ENCODE peak calls at places on chromosomes 11 and 22, in six cellular contexts. I is WTC11; D is epithelial cell of esophagus; Y is tibial nerve; Q is activated CD4-positive, alpha-beta T cell treated with anti-CD3 and anti-CD28 coated beads, Interleukin-2, amount 50 U/mL, for 24 hours; M is omental fat pad. R is an unnamed sample.

GRCh38 chr22:50192825-50193204 is 7.1 kb downstream of the TRABD start:
- DNase-seq in I (no peak), D (no peak), Y (no peak), Q (no peak), M (no peak), R (no peak)

GRCh38 chr22:30892286-30892685 is 76.3 kb downstream of the MORC2 start:
- DNase-seq in I (no peak), D (no peak), Y (no peak), Q (no peak), M (no peak), R (no peak)

GRCh38 chr11:62015615-62016014 is 48.2 kb upstream of the FTH1 start:
- DNase-seq in I (no peak), D (no peak), Y (no peak), Q (no peak), M (no peak), R (peak)

GRCh38 chr22:36221799-36222751 is 17.3 kb downstream of the APOL2 start:
- DNase-seq in I (peak), D (peak), Y (no peak), Q (peak), M (no peak), R (peak)

GRCh38 chr11:105612766-105613165 is 2.9 kb downstream of the GRIA4 start:
- DNase-seq in I (no peak), D (no peak), Y (no peak), Q (no peak), M (no peak), R (no peak)

GRCh38 chr11:61960532-61960931 is 6.9 kb downstream of the FTH1 start:
- DNase-seq in I (no peak), D (no peak), Y (no peak), Q (no peak), M (no peak), R (no peak)

GRCh38 chr11:73141309-73142127 is 600 bp downstream of the FCHSD2 start:
- DNase-seq in I (peak), D (peak), Y (peak), Q (peak), M (no peak), R (peak)

GRCh38 chr22:44776535-44777363 is 24.4 kb downstream of the ARHGAP8 start:
- DNase-seq in I (no peak), D (no peak), Y (no peak), Q (no peak), M (no peak), R (no peak)

GRCh38 chr22:33605201-33605600 is 315.1 kb downstream of the LARGE1 start:
- DNase-seq in I (no peak), D (no peak), Y (no peak), Q (no peak), M (no peak), R (no peak)

GRCh38 chr11:104060004-104060403 is 23.6 kb downstream of the DDI1 start:
- DNase-seq in I (no peak), D (peak), Y (no peak), Q (no peak), M (no peak), R (no peak)